ENCODE peak calls at places on chromosomes 2 and 18, in four cellular contexts. D, Z, F and P are unnamed samples.

GRCh38 chr2:157725856-157726255 is 97.2 kb upstream of the ACVR1C start:
- DNase-seq in D (no peak), Z (no peak), F (no peak), P (no peak)

GRCh38 chr18:9260388-9261380 is 73.9 kb upstream of the TWSG1 start:
- DNase-seq in D (no peak), Z (no peak), F (no peak), P (no peak)

GRCh38 chr2:88261725-88262124 is 91.6 kb downstream of the THNSL2 start:
- DNase-seq in D (no peak), Z (no peak), F (no peak), P (no peak)

GRCh38 chr2:184696644-184697043 is 98.3 kb downstream of the ZNF804A start:
- DNase-seq in D (no peak), Z (no peak), F (no peak), P (no peak)

GRCh38 chr2:64018715-64019082 is 529 bp downstream of the VPS54 start:
- DNase-seq in D (no peak), Z (no peak), F (no peak), P (no peak)

GRCh38 chr2:224181534-224182155 is 142.6 kb upstream of the SERPINE2 start:
- DNase-seq in D (no peak), Z (no peak), F (no peak), P (no peak)

GRCh38 chr2:10400568-10400977 is 47.6 kb downstream of the ODC1 start:
- DNase-seq in D (no peak), Z (no peak), F (no peak), P (no peak)

GRCh38 chr2:25056391-25056821 is 14.5 kb downstream of the EFR3B start:
- DNase-seq in D (no peak), Z (no peak), F (no peak), P (no peak)

GRCh38 chr2:159427048-159427447 is 140.5 kb upstream of the WDSUB1 start:
- DNase-seq in D (no peak), Z (no peak), F (no peak), P (no peak)

GRCh38 chr2:122081743-122082142 is 326.3 kb downstream of the TSN start:
- DNase-seq in D (no peak), Z (no peak), F (no peak), P (peak)

GRCh38 chr2:171066110-171066509 is 94.6 kb downstream of the TLK1 start:
- DNase-seq in D (no peak), Z (no peak), F (no peak), P (no peak)

GRCh38 chr2:208315081-208315788 is 49.2 kb downstream of the PIKFYVE start:
- DNase-seq in D (peak), Z (no peak), F (no peak), P (no peak)

GRCh38 chr2:26670171-26670570 is 22.4 kb upstream of the KCNK3 start:
- DNase-seq in D (no peak), Z (no peak), F (no peak), P (no peak)

DNA sequence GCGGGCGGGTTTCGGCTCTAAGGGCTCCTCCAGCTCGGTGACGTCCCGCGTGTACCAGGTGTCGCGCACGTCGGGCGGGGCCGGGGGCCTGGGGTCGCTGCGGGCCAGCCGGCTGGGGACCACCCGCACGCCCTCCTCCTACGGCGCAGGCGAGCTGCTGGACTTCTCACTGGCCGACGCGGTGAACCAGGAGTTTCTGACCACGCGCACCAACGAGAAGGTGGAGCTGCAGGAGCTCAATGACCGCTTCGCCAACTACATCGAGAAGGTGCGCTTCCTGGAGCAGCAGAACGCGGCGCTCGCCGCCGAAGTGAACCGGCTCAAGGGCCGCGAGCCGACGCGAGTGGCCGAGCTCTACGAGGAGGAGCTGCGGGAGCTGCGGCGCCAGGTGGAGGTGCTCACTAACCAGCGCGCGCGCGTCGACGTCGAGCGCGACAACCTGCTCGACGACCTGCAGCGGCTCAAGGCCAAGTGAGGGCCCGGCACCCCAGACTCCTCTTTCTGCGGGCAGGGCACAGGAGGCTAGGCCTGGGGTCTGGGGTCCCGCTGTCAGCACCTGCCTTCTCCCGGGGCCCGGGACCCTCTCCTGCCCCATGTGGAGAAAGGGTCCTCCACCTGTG is 503 bp downstream of the DES start:
- DNase-seq in D (no peak), Z (no peak), F (no peak), P (no peak)
- TF ChIP-seq POLR2A in D (no peak), Z (no peak), F (no peak), P (no peak)

DNA sequence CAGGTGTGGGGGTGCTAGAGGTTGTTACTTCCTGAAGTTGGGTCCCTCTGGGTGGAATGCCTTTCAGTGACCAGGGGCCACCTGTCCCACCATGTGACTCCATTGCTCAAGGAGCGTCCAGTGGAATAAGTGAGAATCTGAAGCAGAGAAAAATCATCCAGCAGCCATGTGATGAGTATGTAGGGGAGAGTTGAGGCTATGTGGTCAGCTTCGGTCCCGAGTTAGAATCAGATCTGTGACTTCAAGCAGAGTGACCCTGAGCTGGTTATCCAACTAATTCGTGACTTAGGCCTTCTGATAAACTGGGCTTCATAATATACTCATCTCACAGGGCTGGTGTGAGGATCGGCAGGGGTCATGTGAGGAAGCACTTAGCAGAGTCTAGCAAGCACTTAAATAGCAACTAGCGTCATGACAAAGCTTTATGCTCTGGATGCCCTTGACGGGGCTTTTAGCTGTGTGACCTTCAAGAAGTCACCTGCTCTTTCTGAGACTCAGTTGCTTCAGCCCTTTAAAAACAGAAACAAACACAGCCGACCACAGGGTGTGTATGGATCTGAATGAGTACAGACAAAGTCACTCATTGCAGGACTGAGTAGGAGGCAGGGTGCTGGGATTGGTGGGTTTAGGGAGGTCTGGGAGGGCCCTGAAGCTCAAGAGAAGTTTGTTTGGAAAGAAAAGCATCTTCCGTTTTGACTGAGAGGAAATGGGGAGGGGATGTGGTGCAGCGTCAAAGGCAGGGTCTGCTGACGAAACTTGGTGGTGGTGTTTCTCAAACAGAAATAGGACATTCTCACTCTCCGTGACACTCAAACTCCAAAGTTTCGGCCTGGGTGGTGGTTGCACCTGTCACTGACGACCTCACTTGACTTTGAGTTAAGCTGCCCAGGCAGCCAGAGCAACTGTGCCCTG is 264.0 kb upstream of the CXCR4 start:
- DNase-seq in D (no peak), Z (no peak), F (peak), P (peak)
- TF ChIP-seq EP300 in D (no peak), Z (no peak), F (no peak), P (no peak)

DNA sequence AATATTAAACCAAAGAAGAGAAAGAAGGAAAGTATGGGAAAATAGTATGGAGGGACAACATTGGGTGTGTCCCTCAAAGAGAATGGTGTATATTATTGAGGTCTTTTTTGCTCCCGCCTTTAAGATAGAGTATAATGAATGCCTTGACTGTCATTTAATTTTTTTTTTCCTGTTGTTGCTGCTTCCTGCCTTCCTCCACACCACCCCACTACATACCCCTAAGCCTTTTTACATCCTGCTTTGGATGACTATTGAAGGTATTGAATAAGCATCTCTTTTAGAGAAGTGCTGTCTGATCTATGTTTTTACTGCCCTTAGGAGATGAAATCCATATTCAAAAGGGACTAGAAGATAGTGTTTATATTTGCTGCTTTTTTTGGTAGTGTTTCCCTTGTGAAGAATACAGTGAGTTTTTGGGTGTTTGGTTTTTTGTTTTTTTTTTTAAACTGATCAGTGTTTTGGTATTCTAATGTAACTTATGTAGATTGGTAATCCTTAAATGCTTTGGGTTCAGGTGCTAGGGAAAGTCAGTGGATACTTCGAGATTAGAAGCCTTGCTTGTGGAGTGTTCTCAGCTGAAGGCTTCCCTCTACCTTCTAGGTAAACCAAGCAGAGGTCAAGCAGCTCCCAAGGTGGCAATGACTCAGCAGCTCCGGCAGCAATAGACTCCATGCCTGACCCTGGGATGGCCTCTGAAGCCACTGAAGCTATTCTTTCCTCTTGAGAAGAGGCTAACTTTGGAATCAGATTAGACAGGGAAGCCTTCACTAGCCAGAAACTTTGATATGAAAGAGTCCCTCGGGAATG is 5.0 kb downstream of the FZD7 start:
- DNase-seq in D (peak), Z (no peak), F (no peak), P (no peak)
- H3K4me3 ChIP-seq in D (no peak), Z (no peak), F (no peak), P (peak)

GRCh38 chr18:74494514-74494913 is 1.6 kb upstream of the CNDP2 start:
- DNase-seq in D (no peak), Z (no peak), F (no peak), P (no peak)

GRCh38 chr18:74495581-74496507 is at the start of gene CNDP2:
- DNase-seq in D (peak), Z (peak), F (peak), P (peak)

GRCh38 chr18:74497778-74498177 is 1.6 kb downstream of the CNDP2 start:
- DNase-seq in D (no peak), Z (no peak), F (no peak), P (no peak)

GRCh38 chr18:74497308-74497640 is 1.1 kb downstream of the CNDP2 start:
- DNase-seq in D (no peak), Z (peak), F (no peak), P (no peak)

GRCh38 chr18:74496508-74497307 is 545 bp downstream of the CNDP2 start:
- DNase-seq in D (peak), Z (peak), F (peak), P (no peak)
- TF ChIP-seq POLR2A in D (no peak), Z (peak), F (no peak), P (no peak)

GRCh38 chr2:39893616-39894015 is 114.6 kb upstream of the THUMPD2 start:
- DNase-seq in D (no peak), Z (no peak), F (no peak), P (no peak)
- TF ChIP-seq EP300 in D (no peak), Z (no peak), F (no peak), P (no peak)

GRCh38 chr2:201151127-201152074 is 31.5 kb upstream of the CASP10 start:
- DNase-seq in D (peak), Z (peak), F (no peak), P (no peak)

GRCh38 chr2:201152517-201152916 is 30.4 kb upstream of the CASP10 start:
- DNase-seq in D (no peak), Z (no peak), F (no peak), P (no peak)

GRCh38 chr2:201148434-201148833 is 32.5 kb downstream of the CFLAR start:
- DNase-seq in D (no peak), Z (no peak), F (no peak), P (no peak)

GRCh38 chr2:201149064-201149820 is 33.3 kb downstream of the CFLAR start:
- DNase-seq in D (peak), Z (peak), F (no peak), P (no peak)

DNA sequence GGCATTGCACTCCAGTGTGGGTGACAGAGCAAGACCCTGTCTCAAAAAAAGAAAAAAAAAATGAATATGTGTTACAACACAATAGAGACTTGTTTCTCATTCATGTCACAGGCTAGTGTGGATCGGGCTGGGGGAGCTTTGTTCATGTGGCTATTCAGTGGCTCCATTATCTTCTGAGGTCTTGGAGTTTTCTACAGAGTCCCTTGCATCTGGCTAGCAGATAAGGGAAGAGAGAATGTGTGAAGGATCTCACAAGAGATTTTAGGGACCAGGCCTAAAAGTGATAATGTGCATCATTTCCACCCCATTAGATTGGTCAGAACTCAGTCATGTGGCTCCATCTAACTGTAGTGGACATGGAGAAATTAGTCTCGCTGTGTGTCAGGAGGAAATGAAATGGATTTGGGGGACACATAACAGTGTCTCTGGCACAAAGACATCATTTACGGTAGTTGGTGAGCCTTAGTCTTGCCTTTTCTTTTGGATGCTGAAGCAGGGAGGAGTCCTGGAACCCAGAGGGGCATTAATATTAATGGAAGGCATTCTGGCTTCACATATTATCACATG is 32.4 kb upstream of the CASP10 start:
- DNase-seq in D (no peak), Z (no peak), F (no peak), P (no peak)
- H3K4me3 ChIP-seq in D (peak), Z (no peak), F (no peak), P (no peak)

DNA sequence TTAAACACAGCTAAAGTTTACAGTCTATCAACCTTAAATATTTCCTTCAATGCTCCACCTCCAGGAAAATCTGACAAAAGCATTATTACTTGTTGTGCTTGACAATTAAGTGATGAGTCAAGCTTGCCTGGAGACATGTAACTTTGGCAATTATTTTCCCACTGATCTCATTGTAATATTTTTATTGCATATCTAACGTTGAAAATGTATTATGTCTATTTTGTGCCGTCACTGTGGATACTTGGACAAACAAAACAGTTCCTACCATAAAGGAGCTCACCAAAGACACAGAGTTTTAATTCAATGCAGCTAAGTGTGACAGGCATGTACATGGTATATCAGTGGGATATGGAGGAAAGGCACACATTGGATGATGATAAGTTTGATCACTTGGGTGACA is 24.7 kb downstream of the RNF103 start:
- DNase-seq in D (no peak), Z (no peak), F (no peak), P (no peak)
- TF ChIP-seq POLR2A in D (no peak), Z (no peak), F (no peak), P (no peak)